ENCODE peak calls at places on chromosomes 13 and 19, in five cellular contexts. D, T, E, K and Q are unnamed samples.

GRCh38 chr19:48654299-48655059 is 8.5 kb upstream of the CA11 start:
- DNase-seq in K (no peak), D (no peak), E (no peak), T (no peak), Q (no peak)

GRCh38 chr13:74258951-74259350 is 124.7 kb upstream of the KLF12 start:
- DNase-seq in D (no peak), E (no peak), K (no peak), T (no peak), Q (no peak)

GRCh38 chr13:62747629-62748028 is 1332.0 kb upstream of the PCDH20 start:
- DNase-seq in D (no peak), T (no peak), K (no peak), E (no peak), Q (no peak)

GRCh38 chr13:40801255-40802217 is 12.1 kb downstream of the SLC25A15 start:
- DNase-seq in T (no peak), K (no peak), D (no peak), E (no peak), Q (no peak)

GRCh38 chr13:93262729-93263128 is 36.1 kb downstream of the GPC6 start:
- DNase-seq in K (no peak), T (peak; percentile 17), D (no peak), E (no peak), Q (no peak)

GRCh38 chr19:3606690-3607289 is at the start of gene TBXA2R:
- DNase-seq in K (peak; percentile 52), D (no peak), E (peak; percentile 76), T (peak; percentile 90), Q (peak; percentile 55)

GRCh38 chr19:29952127-29952526 is 10.1 kb downstream of the URI1 start:
- DNase-seq in K (no peak), D (no peak), T (no peak), E (no peak), Q (no peak)

GRCh38 chr13:44649118-44649455 is 73.0 kb upstream of the TSC22D1 start:
- DNase-seq in T (no peak), K (no peak), D (no peak), E (no peak), Q (no peak)

GRCh38 chr19:35224681-35225604 is 3.6 kb downstream of the FAM187B start:
- DNase-seq in E (peak; percentile 43), T (no peak), D (no peak), K (no peak), Q (no peak)

GRCh38 chr19:23778566-23778965 is 19.9 kb upstream of the ZNF681 start:
- DNase-seq in E (peak; percentile 11), D (no peak), T (no peak), K (no peak), Q (no peak)

GRCh38 chr13:80083516-80084085 is 257.3 kb downstream of the SPRY2 start:
- DNase-seq in T (peak; percentile 8), K (no peak), E (no peak), D (no peak), Q (no peak)

GRCh38 chr19:48123907-48124675 is 13.5 kb upstream of the PLA2G4C start:
- DNase-seq in E (no peak), T (no peak), D (no peak), K (no peak), Q (no peak)

GRCh38 chr13:40064723-40065122 is 409.3 kb downstream of the COG6 start:
- DNase-seq in T (peak; percentile 21), E (no peak), D (no peak), K (peak; percentile 44), Q (peak; percentile 42)

GRCh38 chr19:43820098-43820860 is 6.8 kb upstream of the ZNF283 start:
- DNase-seq in D (no peak), K (no peak), E (no peak), T (peak; percentile 67), Q (peak; percentile 24)

GRCh38 chr19:3029070-3029923 is at the start of gene TLE2:
- DNase-seq in T (no peak), D (no peak), E (no peak), K (no peak), Q (no peak)

GRCh38 chr19:16856091-16856490 is 26.9 kb downstream of the SIN3B start:
- DNase-seq in E (no peak), D (no peak), K (no peak), T (no peak), Q (no peak)

GRCh38 chr13:113981201-113981605 is 7.3 kb upstream of the C13orf46 start:
- DNase-seq in D (no peak), T (no peak), K (peak; percentile 1), E (no peak), Q (no peak)

GRCh38 chr19:7883796-7884570 is 4.3 kb upstream of the LRRC8E start:
- DNase-seq in D (no peak), K (no peak), E (no peak), T (no peak), Q (no peak)

GRCh38 chr13:81383441-81383840 is 1042.5 kb upstream of the SPRY2 start:
- DNase-seq in E (no peak), T (no peak), D (no peak), K (no peak), Q (no peak)